ENCODE peak calls at places on chromosomes 3 and 15, in four cellular contexts. F, O, J and G are unnamed samples.

GRCh38 chr3:121152573-121152972 is 244.6 kb downstream of the STXBP5L start:
- DNase-seq in F (no peak), O (no peak), J (no peak), G (no peak)

GRCh38 chr3:55489804-55490132 is 2.7 kb upstream of the WNT5A start:
- DNase-seq in F (peak), O (no peak), J (no peak), G (no peak)

GRCh38 chr3:101182734-101183133 is 137.6 kb downstream of the IMPG2 start:
- DNase-seq in F (no peak), O (no peak), J (no peak), G (no peak)

GRCh38 chr3:37739579-37740290 is 121.9 kb upstream of the CTDSPL start:
- DNase-seq in F (no peak), O (no peak), J (no peak), G (no peak)

GRCh38 chr3:162338514-162338913 is 841.9 kb downstream of the OTOL1 start:
- DNase-seq in F (no peak), O (no peak), J (no peak), G (no peak)

GRCh38 chr15:60568301-60568742 is 89.4 kb upstream of the ICE2 start:
- DNase-seq in F (no peak), O (no peak), J (peak), G (no peak)

GRCh38 chr3:48571938-48572337 is 8.4 kb upstream of the UCN2 start:
- DNase-seq in F (no peak), O (no peak), J (no peak), G (no peak)

GRCh38 chr3:123712077-123712860 is 127.4 kb upstream of the HACD2 start:
- DNase-seq in F (no peak), O (no peak), J (no peak), G (peak)

GRCh38 chr15:70490838-70491155 is 272.6 kb downstream of the UACA start:
- DNase-seq in F (no peak), O (no peak), J (no peak), G (peak)

GRCh38 chr3:10352146-10352911 is 31.4 kb upstream of the SEC13 start:
- DNase-seq in F (no peak), O (no peak), J (peak), G (peak)

GRCh38 chr15:50083424-50084025 is 35.5 kb downstream of the ATP8B4 start:
- DNase-seq in F (no peak), O (no peak), J (no peak), G (no peak)

GRCh38 chr3:87997298-87997697 is 61.5 kb downstream of the CGGBP1 start:
- DNase-seq in F (no peak), O (no peak), J (no peak), G (no peak)

GRCh38 chr3:177525987-177526712 is 328.9 kb upstream of the TBL1XR1 start:
- DNase-seq in F (peak), O (no peak), J (no peak), G (no peak)

GRCh38 chr3:164779816-164780215 is 298.5 kb downstream of the SI start:
- DNase-seq in F (no peak), O (no peak), J (no peak), G (no peak)

GRCh38 chr3:195113074-195113473 is 157.9 kb downstream of the XXYLT1 start:
- DNase-seq in F (no peak), O (no peak), J (no peak), G (peak)

GRCh38 chr3:21914451-21914850 is 163.4 kb upstream of the ZNF385D start:
- DNase-seq in F (no peak), O (no peak), J (no peak), G (no peak)

GRCh38 chr3:50885491-50885890 is 210.8 kb downstream of the DOCK3 start:
- DNase-seq in F (no peak), O (no peak), J (no peak), G (no peak)

GRCh38 chr15:29788433-29789034 is 33.7 kb downstream of the TJP1 start:
- DNase-seq in F (no peak), O (no peak), J (no peak), G (no peak)

GRCh38 chr3:31777092-31777491 is 204.0 kb downstream of the OSBPL10 start:
- DNase-seq in F (no peak), O (no peak), J (no peak), G (no peak)

GRCh38 chr3:72614394-72615074 is 233.7 kb downstream of the SHQ1 start:
- DNase-seq in F (no peak), O (no peak), J (no peak), G (no peak)

GRCh38 chr3:15405448-15406050 is 21.8 kb downstream of the METTL6 start:
- DNase-seq in F (no peak), O (no peak), J (no peak), G (no peak)

GRCh38 chr3:114447545-114447944 is 153.7 kb downstream of the TIGIT start:
- DNase-seq in F (no peak), O (no peak), J (no peak), G (no peak)

GRCh38 chr15:46088486-46089437 is 453.9 kb downstream of the SQOR start:
- DNase-seq in F (no peak), O (no peak), J (no peak), G (no peak)

GRCh38 chr3:53109822-53110771 is 20.1 kb downstream of the RFT1 start:
- DNase-seq in F (peak), O (no peak), J (no peak), G (no peak)
- H3K4me3 ChIP-seq in F (no peak), O (no peak), J (no peak), G (no peak)

GRCh38 chr3:45244356-45244755 is 18.3 kb upstream of the TMEM158 start:
- DNase-seq in F (no peak), O (no peak), J (no peak), G (no peak)
- TF ChIP-seq CTCF in F (no peak), O (no peak), J (no peak), G (no peak)

GRCh38 chr3:95088464-95088863 is 1025.6 kb downstream of the NSUN3 start:
- DNase-seq in F (no peak), O (no peak), J (no peak), G (no peak)
- H3K4me3 ChIP-seq in F (no peak), O (no peak), J (no peak), G (no peak)

GRCh38 chr3:115833074-115833473 is 209.8 kb downstream of the GAP43 start:
- DNase-seq in F (no peak), O (no peak), J (no peak), G (no peak)

GRCh38 chr3:115838786-115839185 is 215.5 kb downstream of the GAP43 start:
- DNase-seq in F (no peak), O (no peak), J (no peak), G (no peak)

GRCh38 chr3:115834068-115834467 is 210.8 kb downstream of the GAP43 start:
- DNase-seq in F (no peak), O (no peak), J (no peak), G (no peak)

GRCh38 chr3:115836944-115837343 is 213.6 kb downstream of the GAP43 start:
- DNase-seq in F (no peak), O (no peak), J (no peak), G (no peak)

GRCh38 chr3:115835946-115836345 is 212.6 kb downstream of the GAP43 start:
- DNase-seq in F (no peak), O (no peak), J (no peak), G (no peak)
- TF ChIP-seq CTCF in F (no peak), O (no peak), J (no peak), G (no peak)

GRCh38 chr3:112362221-112362620 is 29.3 kb downstream of the CD200 start:
- DNase-seq in F (no peak), O (no peak), J (no peak), G (no peak)
- H3K4me3 ChIP-seq in F (no peak), O (no peak), J (no peak), G (no peak)

GRCh38 chr3:150372320-150373118 is 35.6 kb upstream of the TSC22D2 start:
- DNase-seq in F (no peak), O (no peak), J (no peak), G (no peak)
- TF ChIP-seq CTCF in F (no peak), O (no peak), J (no peak), G (no peak)

GRCh38 chr15:93070901-93071300 is 18.1 kb downstream of the RGMA start:
- DNase-seq in F (no peak), O (no peak), J (no peak), G (no peak)

GRCh38 chr15:93070136-93070535 is 18.9 kb downstream of the RGMA start:
- DNase-seq in F (no peak), O (no peak), J (no peak), G (no peak)

GRCh38 chr15:93072440-93073394 is 16.3 kb downstream of the RGMA start:
- DNase-seq in F (peak), O (no peak), J (peak), G (no peak)

GRCh38 chr15:93072011-93072410 is 17.0 kb downstream of the RGMA start:
- DNase-seq in F (no peak), O (no peak), J (no peak), G (no peak)

GRCh38 chr15:93071469-93071891 is 17.5 kb downstream of the RGMA start:
- DNase-seq in F (no peak), O (no peak), J (no peak), G (no peak)
- H3K4me3 ChIP-seq in F (no peak), O (peak), J (no peak), G (peak)

GRCh38 chr3:51974277-51974962 is 444 bp upstream of the ABHD14A start:
- DNase-seq in F (peak), O (peak), J (peak), G (peak)

GRCh38 chr3:51977449-51978142 is 2.7 kb downstream of the ABHD14A start:
- DNase-seq in F (peak), O (no peak), J (no peak), G (no peak)

GRCh38 chr3:51978143-51978502 is 3.3 kb downstream of the ABHD14A start:
- DNase-seq in F (no peak), O (no peak), J (no peak), G (no peak)

GRCh38 chr3:51975857-51976549 is 1.1 kb downstream of the ABHD14A start:
- DNase-seq in F (peak), O (peak), J (peak), G (peak)

GRCh38 chr3:51974963-51975856 is at the start of gene ABHD14A:
- DNase-seq in F (peak), O (peak), J (peak), G (peak)
- TF ChIP-seq CTCF in F (no peak), O (no peak), J (peak), G (no peak)

DNA sequence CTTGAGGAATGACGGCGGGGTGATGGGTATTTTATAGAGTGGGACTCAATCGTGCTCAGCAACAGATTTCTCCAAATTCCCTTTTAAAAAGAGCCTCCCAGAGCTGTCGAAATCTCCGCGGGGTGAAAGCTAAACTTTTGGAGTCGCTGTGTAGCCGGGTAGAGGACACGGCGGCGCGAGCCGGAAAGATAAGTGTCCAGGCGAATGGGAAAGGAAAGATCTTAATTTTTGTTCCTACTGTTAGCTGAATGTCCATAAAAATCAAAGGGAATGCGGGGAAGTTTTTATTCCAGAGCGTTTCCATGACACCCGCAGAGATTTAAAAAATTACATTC is 9.1 kb downstream of the EOMES start:
- DNase-seq in F (no peak), O (no peak), J (no peak), G (no peak)
- H3K4me3 ChIP-seq in F (no peak), O (peak), J (peak), G (peak)